ENCODE peak calls at places on chromosomes 13 and 19, in nine cellular contexts. V, M, K, W, G, J, S, R and D are unnamed samples.

GRCh38 chr19:41352609-41353465 is 885 bp downstream of the TGFB1 start:
- DNase-seq in V (peak; percentile 71), M (peak; percentile 49), K (peak; percentile 55), W (peak; percentile 71), G (peak; percentile 57), J (peak; percentile 57), S (peak; percentile 70), R (peak; percentile 65), D (no peak)

GRCh38 chr19:18239303-18239702 is 13.1 kb upstream of the PDE4C start:
- DNase-seq in V (peak; percentile 23), M (no peak), K (no peak), W (no peak), G (no peak), J (no peak), S (no peak), R (no peak), D (no peak)

GRCh38 chr19:29489182-29489951 is 36.4 kb upstream of the VSTM2B start:
- DNase-seq in V (no peak), M (no peak), K (no peak), W (no peak), G (no peak), J (no peak), S (no peak), R (no peak), D (no peak)

GRCh38 chr13:39274926-39275325 is 236.7 kb downstream of the NHLRC3 start:
- DNase-seq in V (no peak), M (no peak), K (no peak), W (no peak), G (no peak), J (no peak), S (no peak), R (no peak), D (no peak)

GRCh38 chr13:112442483-112443090 is 66.4 kb downstream of the SPACA7 start:
- DNase-seq in V (no peak), M (no peak), K (no peak), W (no peak), G (no peak), J (no peak), S (no peak), R (no peak), D (peak; percentile 28)

GRCh38 chr19:10096615-10096963 is 5.9 kb downstream of the ANGPTL6 start:
- DNase-seq in V (no peak), M (no peak), K (peak; percentile 57), W (no peak), G (no peak), J (no peak), S (no peak), R (no peak), D (no peak)

GRCh38 chr19:54534156-54534555 is 31.5 kb downstream of the LAIR2 start:
- DNase-seq in V (no peak), M (no peak), K (no peak), W (no peak), G (no peak), J (no peak), S (no peak), R (no peak), D (no peak)

GRCh38 chr19:13692096-13692495 is 72.2 kb upstream of the MRI1 start:
- DNase-seq in V (peak; percentile 72), M (no peak), K (no peak), W (no peak), G (no peak), J (peak; percentile 21), S (no peak), R (no peak), D (no peak)

GRCh38 chr19:47445937-47446402 is 25.7 kb downstream of the SLC8A2 start:
- DNase-seq in V (peak; percentile 28), M (no peak), K (peak; percentile 40), W (peak; percentile 68), G (peak; percentile 38), J (peak; percentile 48), S (peak; percentile 51), R (peak; percentile 40), D (peak; percentile 14)

GRCh38 chr19:46069841-46070341 is 29.1 kb upstream of the IGFL4 start:
- DNase-seq in V (peak; percentile 88), M (no peak), K (no peak), W (no peak), G (no peak), J (peak; percentile 94), S (no peak), R (no peak), D (no peak)

GRCh38 chr19:13163609-13164364 is 13.6 kb downstream of the IER2 start:
- DNase-seq in V (peak; percentile 87), M (peak; percentile 62), K (peak; percentile 73), W (no peak), G (no peak), J (peak; percentile 95), S (no peak), R (peak; percentile 17), D (peak; percentile 19)

GRCh38 chr19:20482721-20483120 is 82.9 kb downstream of the ZNF737 start:
- DNase-seq in V (no peak), M (no peak), K (no peak), W (peak; percentile 41), G (no peak), J (no peak), S (peak; percentile 2), R (no peak), D (no peak)

GRCh38 chr19:6718111-6718740 is 2.2 kb downstream of the C3 start:
- DNase-seq in V (no peak), M (no peak), K (no peak), W (no peak), G (no peak), J (no peak), S (no peak), R (no peak), D (no peak)

GRCh38 chr13:73230714-73231113 is 171.9 kb downstream of the KLF5 start:
- DNase-seq in V (no peak), M (no peak), K (no peak), W (peak; percentile 42), G (no peak), J (no peak), S (no peak), R (no peak), D (no peak)

GRCh38 chr19:18853755-18854427 is 22.1 kb downstream of the UPF1 start:
- DNase-seq in V (no peak), M (no peak), K (peak; percentile 11), W (no peak), G (no peak), J (no peak), S (no peak), R (no peak), D (no peak)

GRCh38 chr19:35063940-35064818 is 22.7 kb downstream of the HPN start:
- DNase-seq in V (peak; percentile 77), M (no peak), K (no peak), W (no peak), G (no peak), J (peak; percentile 51), S (no peak), R (no peak), D (no peak)

GRCh38 chr19:32273483-32273882 is 71.9 kb upstream of the ZNF507 start:
- DNase-seq in V (no peak), M (no peak), K (no peak), W (no peak), G (no peak), J (no peak), S (no peak), R (no peak), D (no peak)

GRCh38 chr19:35513231-35513974 is at the start of gene DMKN:
- DNase-seq in V (peak; percentile 65), M (no peak), K (no peak), W (no peak), G (no peak), J (peak; percentile 79), S (no peak), R (no peak), D (no peak)